ENCODE peak calls at places on chromosomes 13 and 19, in six cellular contexts. Q is GM12892, A is HepG2, B is GM12878, M is H1, V is K562. G is an unnamed sample.

GRCh38 chr13:40609972-40610726 is 56.3 kb downstream of the FOXO1 start:
- DNase-seq in Q (no peak), A (no peak), B (no peak), M (no peak), V (no peak), G (no peak)

GRCh38 chr13:33152389-33152788 is 133.2 kb downstream of the STARD13 start:
- DNase-seq in Q (no peak), A (no peak), B (no peak), M (no peak), V (no peak), G (no peak)

GRCh38 chr13:100646030-100646673 is 28.4 kb downstream of the TMTC4 start:
- DNase-seq in Q (no peak), A (peak; percentile 28), B (no peak), M (no peak), V (peak; percentile 23), G (no peak)

GRCh38 chr13:42348576-42348975 is 76.6 kb downstream of the AKAP11 start:
- DNase-seq in Q (no peak), A (no peak), B (no peak), M (no peak), V (no peak), G (no peak)

GRCh38 chr19:47456721-47457478 is 14.8 kb downstream of the SLC8A2 start:
- DNase-seq in Q (no peak), A (no peak), B (no peak), M (no peak), V (no peak), G (no peak)

GRCh38 chr19:23542562-23542961 is 144.4 kb downstream of the ZNF675 start:
- DNase-seq in Q (no peak), A (no peak), B (no peak), M (no peak), V (no peak), G (no peak)

GRCh38 chr19:7620442-7621412 is 8.6 kb downstream of the XAB2 start:
- DNase-seq in Q (no peak), A (no peak), B (no peak), M (no peak), V (no peak), G (no peak)

GRCh38 chr13:51935326-51936171 is 73.8 kb downstream of the CCDC70 start:
- DNase-seq in Q (no peak), A (no peak), B (no peak), M (peak; percentile 74), V (peak; percentile 33), G (no peak)

GRCh38 chr19:16202320-16203255 is 4.9 kb downstream of the AP1M1 start:
- DNase-seq in Q (peak; percentile 13), A (no peak), B (no peak), M (no peak), V (no peak), G (no peak)

GRCh38 chr13:57933606-57934005 is 302.1 kb downstream of the PCDH17 start:
- DNase-seq in Q (no peak), A (no peak), B (no peak), M (no peak), V (no peak), G (no peak)

GRCh38 chr13:110616103-110617101 is 1.1 kb downstream of the NAXD start:
- DNase-seq in Q (peak; percentile 50), A (peak; percentile 26), B (no peak), M (peak; percentile 69), V (peak; percentile 46), G (no peak)

GRCh38 chr19:23222998-23223652 is 27.1 kb downstream of the ZNF724 start:
- DNase-seq in Q (no peak), A (peak; percentile 0), B (no peak), M (no peak), V (no peak), G (no peak)

GRCh38 chr13:46639033-46639981 is 86.3 kb downstream of the LRCH1 start:
- DNase-seq in Q (no peak), A (peak; percentile 20), B (peak; percentile 71), M (no peak), V (no peak), G (no peak)

GRCh38 chr13:108003626-108004025 is 211.7 kb downstream of the LIG4 start:
- DNase-seq in Q (no peak), A (no peak), B (no peak), M (no peak), V (no peak), G (no peak)

GRCh38 chr13:76830805-76831204 is 55.4 kb downstream of the KCTD12 start:
- DNase-seq in Q (no peak), A (no peak), B (no peak), M (no peak), V (no peak), G (no peak)

GRCh38 chr13:91358384-91358776 is 10.9 kb downstream of the MIR17HG start:
- DNase-seq in Q (no peak), A (no peak), B (no peak), M (no peak), V (no peak), G (no peak)

GRCh38 chr13:39881887-39882286 is 226.4 kb downstream of the COG6 start:
- DNase-seq in Q (no peak), A (no peak), B (no peak), M (no peak), V (no peak), G (no peak)

GRCh38 chr13:28355822-28356371 is 139.0 kb downstream of the FLT1 start:
- DNase-seq in Q (no peak), A (no peak), B (no peak), M (no peak), V (no peak), G (no peak)

GRCh38 chr19:14375055-14375581 is 6.1 kb upstream of the ADGRE5 start:
- DNase-seq in Q (no peak), A (no peak), B (no peak), M (no peak), V (peak; percentile 6), G (no peak)

GRCh38 chr19:1943661-1944087 is 2.7 kb downstream of the CSNK1G2 start:
- DNase-seq in Q (no peak), A (no peak), B (no peak), M (no peak), V (no peak), G (no peak)

GRCh38 chr19:58170860-58171259 is 12.0 kb upstream of the ZNF274 start:
- DNase-seq in Q (no peak), A (no peak), B (no peak), M (no peak), V (no peak), G (no peak)

GRCh38 chr13:86581711-86582110 is 782.5 kb upstream of the SLITRK6 start:
- DNase-seq in Q (no peak), A (no peak), B (no peak), M (no peak), V (no peak), G (no peak)

GRCh38 chr13:23956106-23956505 is 58.8 kb upstream of the C1QTNF9B start:
- DNase-seq in Q (no peak), A (no peak), B (no peak), M (no peak), V (no peak), G (no peak)

GRCh38 chr19:8209111-8209964 is at the start of gene CERS4:
- DNase-seq in Q (peak; percentile 92), A (peak; percentile 82), B (no peak), M (peak; percentile 92), V (peak; percentile 95), G (peak; percentile 95)

GRCh38 chr19:29188289-29188688 is 24.7 kb downstream of the UQCRFS1 start:
- DNase-seq in Q (no peak), A (no peak), B (no peak), M (no peak), V (no peak), G (no peak)

GRCh38 chr13:48478401-48478800 is 54.5 kb downstream of the RCBTB2 start:
- DNase-seq in Q (no peak), A (no peak), B (no peak), M (no peak), V (no peak), G (no peak)

GRCh38 chr19:37306383-37306963 is 64.4 kb upstream of the ZNF527 start:
- DNase-seq in Q (no peak), A (no peak), B (no peak), M (no peak), V (no peak), G (no peak)

GRCh38 chr19:37303591-37304171 is 67.2 kb upstream of the ZNF527 start:
- DNase-seq in Q (no peak), A (no peak), B (no peak), M (no peak), V (no peak), G (no peak)

GRCh38 chr19:37304884-37305255 is 66.0 kb upstream of the ZNF527 start:
- DNase-seq in Q (no peak), A (no peak), B (no peak), M (no peak), V (no peak), G (no peak)

GRCh38 chr19:37309834-37310575 is 60.9 kb upstream of the ZNF527 start:
- DNase-seq in Q (no peak), A (no peak), B (no peak), M (no peak), V (no peak), G (no peak)

GRCh38 chr19:37304190-37304883 is 66.6 kb upstream of the ZNF527 start:
- DNase-seq in Q (no peak), A (no peak), B (no peak), M (no peak), V (peak; percentile 36), G (no peak)
- TF ChIP-seq POLR2AphosphoS5 in Q (no peak), A (no peak), B (no peak), M (no peak), V (no peak), G (no peak)

DNA sequence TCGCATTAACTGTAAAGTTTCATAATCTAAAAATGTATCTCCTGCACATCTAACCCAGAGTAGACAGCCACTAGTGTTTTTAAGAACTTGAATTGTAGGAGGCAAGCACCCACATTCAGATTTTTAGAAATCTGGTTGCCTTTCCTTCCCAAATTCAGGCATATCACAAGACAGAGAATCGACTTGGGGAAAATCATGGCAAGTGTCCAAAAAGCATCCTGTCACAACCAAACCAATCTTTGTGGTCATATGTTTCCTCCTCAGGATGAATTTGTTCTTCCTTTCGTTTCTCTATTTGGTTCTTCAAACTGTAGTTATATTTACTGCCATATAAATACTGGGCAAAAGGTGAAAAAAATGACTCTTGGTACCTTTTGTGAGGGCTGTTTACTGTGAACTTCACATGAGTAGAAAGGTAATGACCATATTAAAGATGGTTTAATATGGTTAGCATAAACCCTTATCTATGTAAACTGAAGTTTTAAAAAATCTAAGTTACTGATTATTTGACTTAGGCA is 111.2 kb upstream of the FRY start:
- DNase-seq in Q (no peak), A (no peak), B (no peak), M (no peak), V (no peak), G (no peak)
- TF ChIP-seq TAF1 in Q (no peak), A (no peak), B (no peak), M (no peak), V (no peak), G (no peak)

DNA sequence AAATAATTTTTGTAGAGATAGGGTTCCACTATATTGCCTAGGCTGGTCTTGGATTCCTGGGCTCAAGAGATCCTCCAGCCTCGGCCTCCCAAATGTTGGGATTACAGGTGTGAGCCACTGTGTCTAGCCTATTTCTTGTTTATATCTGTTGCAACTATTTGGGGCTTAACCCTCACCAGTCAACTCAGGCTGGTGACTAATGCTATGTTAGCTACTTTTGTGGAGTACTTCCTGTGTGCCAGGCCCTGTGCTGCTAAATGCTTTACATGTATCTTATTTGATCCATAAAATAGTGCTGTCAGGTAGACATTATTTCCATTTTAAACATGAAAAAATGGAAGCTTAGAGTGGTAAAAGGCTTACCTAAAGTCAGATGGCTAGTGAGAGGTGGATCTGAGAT is 13.8 kb downstream of the CEACAM1 start:
- DNase-seq in Q (no peak), A (no peak), B (no peak), M (no peak), V (no peak), G (no peak)
- TF ChIP-seq POLR2A in Q (no peak), A (no peak), B (no peak), M (no peak), V (no peak), G (no peak)

GRCh38 chr19:21568816-21569496 is 63.6 kb downstream of the ZNF429 start:
- DNase-seq in Q (no peak), A (no peak), B (no peak), M (no peak), V (no peak), G (peak; percentile 35)
- TF ChIP-seq POLR2AphosphoS5 in Q (no peak), A (no peak), B (no peak), M (no peak), V (no peak), G (no peak)

G was measured in GM12891.